ENCODE peak calls at places on chromosomes 4 and X, in ten cellular contexts. M, Z, J, G, A, K, V, N, B and Y are unnamed samples.

GRCh38 chr4:54614094-54614493 is 43.7 kb upstream of the KIT start:
- DNase-seq in M (no peak), Z (no peak), J (no peak), G (peak), A (no peak), K (no peak), V (no peak), N (no peak), B (no peak), Y (no peak)

GRCh38 chr4:119314356-119314755 is 7.6 kb downstream of the FABP2 start:
- DNase-seq in M (no peak), Z (peak), J (peak), G (peak), A (peak), K (no peak), V (no peak), N (peak), B (no peak), Y (peak)

GRCh38 chrX:104310084-104310483 is 55.4 kb upstream of the ESX1 start:
- DNase-seq in M (no peak), Z (no peak), J (no peak), G (peak), A (no peak), K (no peak), V (no peak), N (no peak), B (no peak), Y (no peak)

GRCh38 chr4:157808796-157809408 is 363.9 kb downstream of the GASK1B start:
- DNase-seq in M (no peak), Z (no peak), J (no peak), G (no peak), A (no peak), K (no peak), V (no peak), N (no peak), B (no peak), Y (no peak)

GRCh38 chrX:152588206-152588605 is 49.5 kb upstream of the GABRQ start:
- DNase-seq in M (no peak), Z (no peak), J (no peak), G (no peak), A (no peak), K (no peak), V (no peak), N (no peak), B (no peak), Y (no peak)

GRCh38 chrX:21004835-21005234 is 369.4 kb upstream of the CNKSR2 start:
- DNase-seq in M (no peak), Z (no peak), J (no peak), G (no peak), A (no peak), K (no peak), V (no peak), N (no peak), B (no peak), Y (no peak)

GRCh38 chrX:19723427-19723826 is 164.0 kb downstream of the SH3KBP1 start:
- DNase-seq in M (no peak), Z (no peak), J (no peak), G (no peak), A (no peak), K (no peak), V (no peak), N (no peak), B (no peak), Y (no peak)

GRCh38 chr4:87529187-87529586 is at the start of gene SPARCL1:
- DNase-seq in M (peak), Z (no peak), J (no peak), G (no peak), A (no peak), K (no peak), V (no peak), N (no peak), B (no peak), Y (no peak)

GRCh38 chrX:101485212-101486064 is at the start of gene ARMCX4:
- DNase-seq in M (peak), Z (peak), J (no peak), G (no peak), A (peak), K (no peak), V (peak), N (peak), B (no peak), Y (peak)

GRCh38 chrX:136453771-136454170 is 34.0 kb upstream of the BRS3 start:
- DNase-seq in M (no peak), Z (no peak), J (no peak), G (no peak), A (no peak), K (no peak), V (no peak), N (no peak), B (no peak), Y (no peak)

GRCh38 chr4:7193040-7193958 is 961 bp downstream of the SORCS2 start:
- DNase-seq in M (peak), Z (peak), J (no peak), G (no peak), A (no peak), K (no peak), V (no peak), N (no peak), B (no peak), Y (no peak)

GRCh38 chr4:150316332-150317205 is 238.3 kb downstream of the DCLK2 start:
- DNase-seq in M (no peak), Z (no peak), J (peak), G (peak), A (no peak), K (no peak), V (no peak), N (no peak), B (no peak), Y (no peak)

GRCh38 chr4:108535757-108536156 is 84.6 kb upstream of the RPL34 start:
- DNase-seq in M (no peak), Z (no peak), J (no peak), G (no peak), A (no peak), K (no peak), V (no peak), N (no peak), B (no peak), Y (no peak)

GRCh38 chrX:7190157-7190556 is 42.2 kb upstream of the PUDP start:
- DNase-seq in M (no peak), Z (no peak), J (no peak), G (peak), A (no peak), K (no peak), V (no peak), N (no peak), B (no peak), Y (no peak)

GRCh38 chr4:158254328-158254727 is 44.0 kb downstream of the TMEM144 start:
- DNase-seq in M (no peak), Z (no peak), J (no peak), G (no peak), A (no peak), K (no peak), V (no peak), N (no peak), B (no peak), Y (no peak)

GRCh38 chr4:83231620-83232056 is 53.0 kb downstream of the COQ2 start:
- DNase-seq in M (no peak), Z (no peak), J (peak), G (no peak), A (peak), K (no peak), V (no peak), N (peak), B (no peak), Y (no peak)

GRCh38 chr4:136636155-136636554 is 896.1 kb downstream of the PCDH18 start:
- DNase-seq in M (no peak), Z (no peak), J (no peak), G (no peak), A (no peak), K (no peak), V (no peak), N (no peak), B (no peak), Y (no peak)

GRCh38 chrX:49844622-49845021 is 15.5 kb downstream of the PAGE4 start:
- DNase-seq in M (no peak), Z (peak), J (no peak), G (no peak), A (no peak), K (no peak), V (no peak), N (no peak), B (no peak), Y (no peak)

GRCh38 chr4:1648962-1649361 is 35.2 kb downstream of the FAM53A start:
- DNase-seq in M (no peak), Z (no peak), J (no peak), G (no peak), A (no peak), K (no peak), V (no peak), N (no peak), B (no peak), Y (no peak)

GRCh38 chrX:139204903-139205667 is 325.5 kb upstream of the F9 start:
- DNase-seq in M (peak), Z (no peak), J (no peak), G (no peak), A (peak), K (no peak), V (no peak), N (no peak), B (peak), Y (peak)

GRCh38 chr4:67087897-67088296 is 457.4 kb downstream of the CENPC start:
- DNase-seq in M (no peak), Z (no peak), J (peak), G (peak), A (peak), K (no peak), V (peak), N (peak), B (no peak), Y (peak)